ENCODE peak calls at places on chromosomes 6 and 20, in nine cellular contexts. D is transverse colon, C is HCT116, F is K562, Q is stomach, Y is upper lobe of left lung, J is breast epithelium, G is Panc1, S is GM12891. K is an unnamed sample.

GRCh38 chr6:149840345-149841075 is 23.6 kb downstream of the LRP11 start:
- DNase-seq in D (peak), C (peak), F (peak), Q (peak), Y (no peak), J (peak), G (peak), S (no peak), K (peak)

GRCh38 chr20:8156603-8157079 is 24.6 kb downstream of the PLCB1 start:
- DNase-seq in D (no peak), C (peak), F (no peak), Q (no peak), Y (no peak), J (no peak), G (no peak), S (no peak), K (no peak)

GRCh38 chr20:47574616-47575401 is 73.1 kb downstream of the NCOA3 start:
- DNase-seq in D (no peak), C (no peak), F (peak), Q (no peak), Y (no peak), J (no peak), G (no peak), S (no peak), K (no peak)

GRCh38 chr20:4550740-4551139 is 171.0 kb upstream of the PRND start:
- DNase-seq in D (no peak), C (no peak), F (no peak), Q (no peak), Y (no peak), J (no peak), G (peak), S (no peak), K (no peak)

GRCh38 chr6:139152892-139153271 is 18.0 kb downstream of the HECA start:
- DNase-seq in D (no peak), C (no peak), F (no peak), Q (no peak), Y (no peak), J (no peak), G (no peak), S (no peak), K (no peak)

GRCh38 chr6:22328499-22328898 is 31.7 kb upstream of the PRL start:
- DNase-seq in D (no peak), C (no peak), F (no peak), Q (no peak), Y (no peak), J (no peak), G (no peak), S (no peak), K (no peak)

GRCh38 chr6:152416652-152417051 is 220.5 kb downstream of the SYNE1 start:
- DNase-seq in D (no peak), C (no peak), F (no peak), Q (no peak), Y (peak), J (no peak), G (no peak), S (no peak), K (no peak)

GRCh38 chr6:31572041-31572911 is at the start of gene LTA:
- DNase-seq in D (peak), C (no peak), F (no peak), Q (no peak), Y (peak), J (no peak), G (no peak), S (no peak), K (no peak)

GRCh38 chr6:43758617-43759050 is 11.4 kb upstream of the VEGFA start:
- DNase-seq in D (no peak), C (no peak), F (peak), Q (no peak), Y (no peak), J (no peak), G (no peak), S (no peak), K (no peak)

GRCh38 chr6:155001482-155001881 is 6.4 kb downstream of the TIAM2 start:
- DNase-seq in D (no peak), C (no peak), F (no peak), Q (no peak), Y (no peak), J (no peak), G (no peak), S (no peak), K (no peak)

GRCh38 chr20:55456316-55456940 is 548.9 kb downstream of the CBLN4 start:
- DNase-seq in D (no peak), C (no peak), F (no peak), Q (no peak), Y (no peak), J (no peak), G (no peak), S (no peak), K (no peak)

GRCh38 chr6:166623318-166623717 is 3.7 kb downstream of the RPS6KA2 start:
- DNase-seq in D (no peak), C (no peak), F (no peak), Q (no peak), Y (no peak), J (no peak), G (no peak), S (no peak), K (no peak)

GRCh38 chr20:57123139-57123903 is 143.1 kb downstream of the BMP7 start:
- DNase-seq in D (no peak), C (no peak), F (no peak), Q (no peak), Y (no peak), J (no peak), G (no peak), S (no peak), K (no peak)

GRCh38 chr6:23213193-23213592 is 643.8 kb downstream of the HDGFL1 start:
- DNase-seq in D (no peak), C (no peak), F (no peak), Q (no peak), Y (no peak), J (no peak), G (no peak), S (no peak), K (no peak)

GRCh38 chr6:151916075-151916474 is 108.6 kb downstream of the ESR1 start:
- DNase-seq in D (no peak), C (no peak), F (no peak), Q (no peak), Y (no peak), J (no peak), G (no peak), S (no peak), K (no peak)

GRCh38 chr6:26126394-26127221 is 39.4 kb downstream of the HFE start:
- DNase-seq in D (peak), C (no peak), F (no peak), Q (no peak), Y (no peak), J (no peak), G (no peak), S (no peak), K (no peak)

GRCh38 chr6:168908887-168909286 is 344.8 kb downstream of the THBS2 start:
- DNase-seq in D (no peak), C (no peak), F (no peak), Q (no peak), Y (no peak), J (no peak), G (no peak), S (no peak), K (no peak)

GRCh38 chr20:19977373-19977770 is 39.8 kb upstream of the NAA20 start:
- DNase-seq in D (no peak), C (no peak), F (no peak), Q (no peak), Y (no peak), J (no peak), G (no peak), S (no peak), K (no peak)

GRCh38 chr20:12414446-12415274 is 497.0 kb downstream of the BTBD3 start:
- DNase-seq in D (no peak), C (no peak), F (no peak), Q (no peak), Y (no peak), J (no peak), G (no peak), S (no peak), K (no peak)

GRCh38 chr6:166598441-166599138 is 12.1 kb upstream of the RAMACL start:
- DNase-seq in D (no peak), C (no peak), F (no peak), Q (no peak), Y (peak), J (peak), G (no peak), S (no peak), K (no peak)

GRCh38 chr20:41169184-41169690 is 31.9 kb downstream of the PLCG1 start:
- DNase-seq in D (no peak), C (no peak), F (no peak), Q (no peak), Y (no peak), J (no peak), G (no peak), S (no peak), K (no peak)

GRCh38 chr6:170449231-170449630 is 103.9 kb downstream of the PSMB1 start:
- DNase-seq in D (no peak), C (no peak), F (no peak), Q (no peak), Y (no peak), J (no peak), G (no peak), S (no peak), K (no peak)

GRCh38 chr6:33417127-33417902 is 592 bp downstream of the CUTA start:
- DNase-seq in D (no peak), C (no peak), F (peak), Q (no peak), Y (peak), J (no peak), G (no peak), S (no peak), K (no peak)

GRCh38 chr20:38764563-38765355 is 16.5 kb downstream of the ACTR5 start:
- DNase-seq in D (no peak), C (peak), F (peak), Q (peak), Y (no peak), J (no peak), G (peak), S (no peak), K (no peak)

GRCh38 chr6:97915537-97915936 is 632.5 kb upstream of the MMS22L start:
- DNase-seq in D (no peak), C (no peak), F (no peak), Q (no peak), Y (no peak), J (no peak), G (no peak), S (no peak), K (no peak)

GRCh38 chr6:56101141-56101553 is 146.2 kb downstream of the COL21A1 start:
- DNase-seq in D (no peak), C (peak), F (no peak), Q (no peak), Y (no peak), J (no peak), G (peak), S (no peak), K (no peak)

GRCh38 chr6:111651185-111652034 is 45.7 kb upstream of the TRAF3IP2 start:
- DNase-seq in D (no peak), C (no peak), F (no peak), Q (no peak), Y (peak), J (no peak), G (no peak), S (no peak), K (no peak)

GRCh38 chr6:9614778-9615177 is 800.1 kb downstream of the TFAP2A start:
- DNase-seq in D (no peak), C (no peak), F (no peak), Q (no peak), Y (no peak), J (no peak), G (no peak), S (no peak), K (no peak)

GRCh38 chr6:139801571-139802321 is 427.3 kb upstream of the CITED2 start:
- DNase-seq in D (no peak), C (no peak), F (peak), Q (no peak), Y (no peak), J (no peak), G (no peak), S (no peak), K (no peak)

GRCh38 chr6:38389875-38390274 is 249.9 kb downstream of the BTBD9 start:
- DNase-seq in D (no peak), C (no peak), F (no peak), Q (no peak), Y (no peak), J (no peak), G (no peak), S (no peak), K (no peak)

GRCh38 chr6:56758120-56758519 is 115.4 kb upstream of the DST start:
- DNase-seq in D (no peak), C (no peak), F (no peak), Q (no peak), Y (no peak), J (no peak), G (no peak), S (no peak), K (no peak)

GRCh38 chr6:11410539-11411307 is 126.8 kb upstream of the TMEM170B start:
- DNase-seq in D (no peak), C (no peak), F (no peak), Q (no peak), Y (no peak), J (no peak), G (no peak), S (no peak), K (no peak)

GRCh38 chr6:143545165-143545564 is 33.6 kb upstream of the FUCA2 start:
- DNase-seq in D (no peak), C (no peak), F (no peak), Q (no peak), Y (no peak), J (no peak), G (no peak), S (no peak), K (no peak)

DNA sequence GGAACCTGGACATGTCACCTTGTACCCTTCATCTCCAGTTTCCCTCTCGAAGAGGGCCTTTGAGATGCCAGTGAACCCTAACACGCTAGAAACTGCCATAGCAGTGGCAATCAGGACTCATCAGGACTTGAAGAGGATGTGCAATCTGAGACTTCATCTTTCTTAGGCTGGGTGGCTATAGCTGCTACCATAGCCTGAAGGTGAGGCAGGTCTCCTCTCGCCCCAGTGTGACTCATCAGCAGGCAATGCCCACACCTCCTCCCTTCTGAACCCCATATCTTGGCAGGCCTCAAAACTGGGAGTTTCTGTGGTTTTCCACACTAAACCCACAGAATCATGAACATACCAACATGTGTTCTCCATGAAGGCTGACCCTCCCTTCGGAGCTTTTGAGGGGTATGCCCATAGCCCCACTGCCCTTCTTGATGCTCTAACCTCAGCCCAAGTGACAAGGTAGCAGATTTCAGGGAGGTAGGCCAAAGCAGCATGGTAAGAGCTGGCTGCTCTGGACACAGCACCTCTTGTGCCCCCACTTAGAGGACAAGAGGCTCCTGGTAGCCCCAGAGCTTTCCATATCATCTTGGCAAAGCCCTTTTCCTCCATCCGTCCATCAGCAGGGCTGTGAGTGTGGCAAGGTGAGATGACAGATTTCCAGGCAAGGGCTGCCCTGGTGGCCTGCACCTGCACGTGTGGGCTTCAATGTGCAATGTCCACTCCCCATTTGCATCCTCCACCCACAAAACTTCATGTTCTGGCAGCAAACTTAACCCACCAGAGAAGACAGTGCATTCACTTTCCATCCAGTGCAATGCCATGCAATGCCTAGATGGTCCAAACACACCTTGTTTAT is 2.6 kb downstream of the BLCAP start:
- DNase-seq in D (peak), C (no peak), F (no peak), Q (peak), Y (no peak), J (peak), G (no peak), S (no peak), K (no peak)
- TF ChIP-seq POLR2AphosphoS5 in D (no peak), C (no peak), F (no peak), Q (no peak), Y (no peak), J (no peak), G (no peak), S (no peak), K (no peak)

GRCh38 chr20:51562334-51563140 is 20.0 kb upstream of the NFATC2 start:
- DNase-seq in D (peak), C (peak), F (peak), Q (peak), Y (peak), J (peak), G (peak), S (peak), K (peak)
- TF ChIP-seq POLR2AphosphoS5 in D (peak), C (no peak), F (no peak), Q (peak), Y (no peak), J (peak), G (peak), S (no peak), K (no peak)

GRCh38 chr20:10595985-10596384 is 77.8 kb downstream of the JAG1 start:
- DNase-seq in D (no peak), C (no peak), F (no peak), Q (no peak), Y (no peak), J (no peak), G (no peak), S (no peak), K (no peak)

GRCh38 chr20:10596726-10597125 is 77.1 kb downstream of the JAG1 start:
- DNase-seq in D (no peak), C (no peak), F (no peak), Q (no peak), Y (no peak), J (no peak), G (no peak), S (no peak), K (no peak)

GRCh38 chr20:10594286-10594868 is 79.4 kb downstream of the JAG1 start:
- DNase-seq in D (no peak), C (no peak), F (no peak), Q (no peak), Y (no peak), J (no peak), G (no peak), S (no peak), K (no peak)

GRCh38 chr20:10597637-10598036 is 76.2 kb downstream of the JAG1 start:
- DNase-seq in D (no peak), C (no peak), F (no peak), Q (no peak), Y (no peak), J (no peak), G (no peak), S (no peak), K (no peak)

DNA sequence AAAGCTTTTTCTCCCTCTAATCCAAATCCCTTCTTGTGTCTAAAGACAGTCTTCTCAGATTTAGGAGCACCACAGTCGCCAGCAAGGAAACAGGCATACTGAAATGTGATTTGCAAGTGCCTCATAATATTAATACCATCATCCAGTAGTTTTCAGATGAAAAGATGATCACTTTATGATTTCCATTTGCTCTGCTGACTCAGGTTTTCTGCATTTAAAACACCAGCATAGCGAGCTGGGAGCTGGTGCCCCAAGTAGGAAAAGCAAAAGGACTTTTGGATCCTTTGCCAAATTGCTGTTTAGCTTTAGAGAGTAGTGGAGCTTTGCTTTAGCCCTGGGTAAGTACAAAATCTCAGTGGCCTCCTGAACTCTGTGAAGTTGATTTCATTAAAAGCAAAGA is 78.6 kb downstream of the JAG1 start:
- DNase-seq in D (no peak), C (no peak), F (no peak), Q (no peak), Y (no peak), J (no peak), G (no peak), S (no peak), K (no peak)
- TF ChIP-seq POLR2AphosphoS5 in D (no peak), C (no peak), F (no peak), Q (no peak), Y (no peak), J (no peak), G (no peak), S (no peak), K (no peak)

GRCh38 chr20:45833883-45834796 is 541 bp downstream of the SNX21 start:
- DNase-seq in D (peak), C (no peak), F (no peak), Q (peak), Y (peak), J (peak), G (no peak), S (peak), K (peak)
- TF ChIP-seq POLR2AphosphoS5 in D (peak), C (peak), F (no peak), Q (no peak), Y (peak), J (peak), G (peak), S (no peak), K (no peak)

GRCh38 chr6:7727951-7728854 is 2.3 kb downstream of the BMP6 start:
- DNase-seq in D (peak), C (no peak), F (no peak), Q (no peak), Y (peak), J (no peak), G (peak), S (peak), K (peak)

GRCh38 chr6:7726416-7727149 is 684 bp downstream of the BMP6 start:
- DNase-seq in D (no peak), C (no peak), F (no peak), Q (no peak), Y (peak), J (no peak), G (no peak), S (peak), K (peak)

GRCh38 chr6:7725412-7725811 is 487 bp upstream of the BMP6 start:
- DNase-seq in D (no peak), C (no peak), F (no peak), Q (no peak), Y (no peak), J (no peak), G (no peak), S (no peak), K (no peak)

GRCh38 chr6:7727150-7727950 is 1.5 kb downstream of the BMP6 start:
- DNase-seq in D (no peak), C (no peak), F (no peak), Q (no peak), Y (peak), J (no peak), G (no peak), S (peak), K (peak)

DNA sequence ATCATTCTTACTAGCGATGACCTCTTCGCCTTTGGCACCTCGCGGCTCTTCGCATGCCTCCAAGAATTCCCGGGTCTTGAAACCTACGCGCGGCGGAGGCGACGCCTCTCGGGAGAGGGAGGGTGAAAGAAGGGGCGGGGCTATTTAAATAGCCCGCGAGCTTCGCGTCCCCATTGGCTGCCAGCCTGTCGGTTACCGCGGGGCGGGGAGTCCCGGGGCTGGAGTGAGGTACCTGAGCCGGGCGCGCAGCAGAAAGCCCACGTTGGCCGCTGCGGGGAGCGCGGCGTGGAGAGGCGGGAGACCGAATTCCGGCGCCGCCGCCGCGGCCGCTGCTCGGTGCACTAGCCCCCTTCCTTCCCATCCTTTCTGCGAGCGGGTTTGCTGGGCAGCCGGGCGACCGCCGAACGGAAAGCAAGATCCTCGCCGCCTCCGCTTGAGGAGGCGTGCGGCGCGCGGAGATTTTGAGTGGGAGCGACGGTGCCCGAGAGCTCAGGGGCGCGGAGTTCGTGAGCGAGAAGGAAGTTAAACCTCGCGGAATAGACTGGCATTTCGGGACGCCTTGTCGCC is at the start of gene BMP6:
- DNase-seq in D (peak), C (peak), F (peak), Q (peak), Y (peak), J (peak), G (peak), S (peak), K (peak)
- TF ChIP-seq POLR2AphosphoS5 in D (peak), C (no peak), F (no peak), Q (peak), Y (peak), J (no peak), G (peak), S (no peak), K (no peak)

K was measured in GM12892.